ENCODE peak calls at places on chromosomes 13 and 19, in four cellular contexts. Z is anterior cingulate cortex, P is NCI-H1694, C is aorta. T is an unnamed sample.

GRCh38 chr19:40800339-40800996 is 1.5 kb downstream of the EGLN2 start:
- DNase-seq in P (no peak), Z (no peak), C (peak), T (no peak)

GRCh38 chr19:54952591-54953344 is 5.4 kb upstream of the NLRP7 start:
- DNase-seq in C (no peak), P (no peak), Z (peak), T (no peak)

GRCh38 chr19:55694656-55695491 is 19.8 kb downstream of the EPN1 start:
- DNase-seq in Z (no peak), C (peak), P (no peak), T (no peak)

GRCh38 chr19:801030-801860 is 4.0 kb downstream of the PTBP1 start:
- DNase-seq in Z (no peak), C (peak), P (no peak), T (peak)

GRCh38 chr13:55497486-55497885 is 1643.2 kb upstream of the PRR20A start:
- DNase-seq in Z (no peak), C (no peak), P (no peak), T (no peak)

GRCh38 chr19:16496613-16496983 is 404 bp downstream of the C19orf44 start:
- DNase-seq in P (no peak), Z (no peak), C (peak), T (no peak)

GRCh38 chr13:41546372-41547252 is 89.3 kb downstream of the RGCC start:
- DNase-seq in P (no peak), C (no peak), Z (no peak), T (no peak)

GRCh38 chr13:113151745-113152707 is 6.4 kb upstream of the PROZ start:
- DNase-seq in P (no peak), C (no peak), Z (no peak), T (peak)

GRCh38 chr19:19034204-19034624 is 811 bp downstream of the ARMC6 start:
- DNase-seq in Z (no peak), P (peak), C (no peak), T (peak)

GRCh38 chr19:12052057-12052570 is 647 bp downstream of the ZNF878 start:
- DNase-seq in C (no peak), P (no peak), Z (no peak), T (no peak)

GRCh38 chr13:40101708-40102359 is 446.4 kb downstream of the COG6 start:
- DNase-seq in P (no peak), Z (no peak), C (no peak), T (no peak)

GRCh38 chr13:31035162-31035951 is 102.9 kb downstream of the TEX26 start:
- DNase-seq in P (no peak), Z (no peak), C (no peak), T (no peak)

GRCh38 chr13:62119739-62120700 is 704.4 kb upstream of the PCDH20 start:
- DNase-seq in P (no peak), Z (no peak), C (no peak), T (no peak)

GRCh38 chr19:39701291-39701690 is 3.0 kb upstream of the LGALS14 start:
- DNase-seq in Z (no peak), P (no peak), C (no peak), T (no peak)

GRCh38 chr13:37175996-37176395 is 70.5 kb upstream of the CSNK1A1L start:
- DNase-seq in Z (no peak), C (no peak), P (no peak), T (no peak)

GRCh38 chr19:38211206-38211605 is 12.8 kb downstream of the DPF1 start:
- DNase-seq in Z (no peak), C (no peak), P (no peak), T (no peak)

GRCh38 chr13:27375686-27376326 is 48.6 kb upstream of the GTF3A start:
- DNase-seq in C (peak), P (peak), Z (no peak), T (no peak)

GRCh38 chr19:17772172-17772571 is 20.9 kb downstream of the FCHO1 start:
- DNase-seq in C (no peak), P (no peak), Z (no peak), T (no peak)

GRCh38 chr19:10580979-10581631 is 6.0 kb downstream of the AP1M2 start:
- DNase-seq in Z (peak), P (peak), C (peak), T (peak)

T was measured in kidney.